ENCODE peak calls at places on chromosomes 4 and X, in six cellular contexts. M is AG08395, Q is Calu3, O is suprapubic skin, P is adipocyte, C is retina. S is an unnamed sample.

GRCh38 chr4:136103616-136104015 is 1428.7 kb downstream of the PCDH18 start:
- DNase-seq in M (no peak), Q (no peak), O (no peak), P (no peak), C (no peak), S (no peak)

GRCh38 chr4:24114444-24114843 is 224.6 kb upstream of the PPARGC1A start:
- DNase-seq in M (no peak), Q (no peak), O (no peak), P (no peak), C (no peak), S (no peak)

GRCh38 chrX:1464282-1465131 is 11.8 kb upstream of the ASMTL start:
- DNase-seq in M (no peak), Q (no peak), O (no peak), P (no peak), C (no peak), S (no peak)

GRCh38 chr4:7050481-7051143 is 7.4 kb downstream of the TADA2B start:
- DNase-seq in M (no peak), Q (no peak), O (no peak), P (no peak), C (no peak), S (no peak)

GRCh38 chr4:48237996-48238645 is 31.5 kb downstream of the TEC start:
- DNase-seq in M (no peak), Q (peak), O (no peak), P (no peak), C (no peak), S (no peak)

GRCh38 chr4:154036856-154037255 is 248.0 kb upstream of the SFRP2 start:
- DNase-seq in M (no peak), Q (no peak), O (no peak), P (no peak), C (no peak), S (no peak)

GRCh38 chrX:138127314-138127713 is 561.4 kb downstream of the ZIC3 start:
- DNase-seq in M (peak), Q (no peak), O (no peak), P (no peak), C (no peak), S (no peak)

GRCh38 chrX:23792861-23793553 is 10.0 kb downstream of the SAT1 start:
- DNase-seq in M (no peak), Q (no peak), O (no peak), P (no peak), C (peak), S (peak)

GRCh38 chr4:129926936-129927335 is 831.0 kb downstream of the C4orf33 start:
- DNase-seq in M (no peak), Q (no peak), O (no peak), P (peak), C (no peak), S (peak)

GRCh38 chrX:39755152-39756032 is 342.4 kb downstream of the BCOR start:
- DNase-seq in M (peak), Q (peak), O (peak), P (peak), C (peak), S (peak)

GRCh38 chrX:139929876-139930275 is 3.0 kb downstream of the ATP11C start:
- DNase-seq in M (no peak), Q (no peak), O (no peak), P (no peak), C (no peak), S (no peak)

GRCh38 chr4:71659979-71660378 is 123.9 kb downstream of the GC start:
- DNase-seq in M (no peak), Q (no peak), O (no peak), P (no peak), C (no peak), S (no peak)

GRCh38 chr4:2047781-2048581 is 11.1 kb upstream of the NAT8L start:
- DNase-seq in M (no peak), Q (no peak), O (no peak), P (no peak), C (no peak), S (no peak)

GRCh38 chrX:5306654-5307121 is 922.0 kb downstream of the NLGN4X start:
- DNase-seq in M (no peak), Q (no peak), O (no peak), P (no peak), C (no peak), S (no peak)

S was measured in left kidney.